ENCODE peak calls at places on chromosomes 7 and 10, in nine cellular contexts. One of them, this sample, is unnamed.
A peak's percentile ranks its signal among the peaks of the same experiment; 100 is the strongest.

GRCh38 chr7:78225534-78225933 is 427.0 kb downstream of the PHTF2 start:
- DNase-seq in CD8-positive, alpha-beta T cell: no peak
- DNase-seq in body of pancreas: no peak
- DNase-seq in left ventricle myocardium inferior: no peak
- DNase-seq in mammary epithelial cell: no peak
- DNase-seq in sigmoid colon: no peak
- DNase-seq in heart left ventricle: no peak
- DNase-seq in uterus: no peak
- DNase-seq in heart right ventricle: no peak
- DNase-seq in this sample: no peak

GRCh38 chr7:87317691-87318245 is 27.7 kb upstream of the CROT start:
- DNase-seq in heart right ventricle: no peak
- DNase-seq in mammary epithelial cell: peak; percentile 79
- DNase-seq in uterus: no peak
- DNase-seq in heart left ventricle: no peak
- DNase-seq in left ventricle myocardium inferior: no peak
- DNase-seq in CD8-positive, alpha-beta T cell: no peak
- DNase-seq in body of pancreas: no peak
- DNase-seq in sigmoid colon: no peak
- DNase-seq in this sample: no peak

GRCh38 chr10:122494173-122494820 is 32.9 kb downstream of the HTRA1 start:
- DNase-seq in heart right ventricle: no peak
- DNase-seq in left ventricle myocardium inferior: no peak
- DNase-seq in sigmoid colon: no peak
- DNase-seq in mammary epithelial cell: peak; percentile 67
- DNase-seq in CD8-positive, alpha-beta T cell: no peak
- DNase-seq in heart left ventricle: no peak
- DNase-seq in body of pancreas: no peak
- DNase-seq in uterus: no peak
- DNase-seq in this sample: no peak

GRCh38 chr10:6068422-6068821 is 6.3 kb upstream of the IL2RA start:
- DNase-seq in CD8-positive, alpha-beta T cell: peak; percentile 30
- DNase-seq in sigmoid colon: peak; percentile 63
- DNase-seq in heart left ventricle: no peak
- DNase-seq in left ventricle myocardium inferior: peak; percentile 33
- DNase-seq in heart right ventricle: no peak
- DNase-seq in mammary epithelial cell: no peak
- DNase-seq in uterus: no peak
- DNase-seq in body of pancreas: no peak
- DNase-seq in this sample: no peak

GRCh38 chr10:129868470-129869035 is 95.5 kb downstream of the EBF3 start:
- DNase-seq in sigmoid colon: peak; percentile 44
- DNase-seq in heart left ventricle: no peak
- DNase-seq in left ventricle myocardium inferior: no peak
- DNase-seq in CD8-positive, alpha-beta T cell: no peak
- DNase-seq in mammary epithelial cell: no peak
- DNase-seq in heart right ventricle: no peak
- DNase-seq in body of pancreas: no peak
- DNase-seq in uterus: no peak
- DNase-seq in this sample: no peak

GRCh38 chr10:125209591-125210373 is 49.4 kb upstream of the CTBP2 start:
- DNase-seq in heart right ventricle: no peak
- DNase-seq in heart left ventricle: no peak
- DNase-seq in uterus: no peak
- DNase-seq in sigmoid colon: no peak
- DNase-seq in mammary epithelial cell: no peak
- DNase-seq in body of pancreas: no peak
- DNase-seq in left ventricle myocardium inferior: no peak
- DNase-seq in CD8-positive, alpha-beta T cell: no peak
- DNase-seq in this sample: no peak

GRCh38 chr7:65247491-65247890 is 126.2 kb upstream of the ZNF92 start:
- DNase-seq in CD8-positive, alpha-beta T cell: no peak
- DNase-seq in mammary epithelial cell: no peak
- DNase-seq in left ventricle myocardium inferior: no peak
- DNase-seq in heart left ventricle: no peak
- DNase-seq in heart right ventricle: no peak
- DNase-seq in sigmoid colon: no peak
- DNase-seq in body of pancreas: no peak
- DNase-seq in uterus: no peak
- DNase-seq in this sample: no peak

GRCh38 chr10:109902992-109903947 is 20.0 kb downstream of the XPNPEP1 start:
- DNase-seq in heart right ventricle: no peak
- DNase-seq in heart left ventricle: no peak
- DNase-seq in left ventricle myocardium inferior: no peak
- DNase-seq in sigmoid colon: no peak
- DNase-seq in CD8-positive, alpha-beta T cell: no peak
- DNase-seq in mammary epithelial cell: no peak
- DNase-seq in body of pancreas: peak; percentile 55
- DNase-seq in uterus: no peak
- DNase-seq in this sample: no peak

GRCh38 chr10:111598433-111599059 is 521.7 kb downstream of the ADRA2A start:
- DNase-seq in left ventricle myocardium inferior: no peak
- DNase-seq in sigmoid colon: peak; percentile 69
- DNase-seq in body of pancreas: peak; percentile 63
- DNase-seq in heart right ventricle: no peak
- DNase-seq in CD8-positive, alpha-beta T cell: peak; percentile 17
- DNase-seq in mammary epithelial cell: peak; percentile 38
- DNase-seq in uterus: peak; percentile 57
- DNase-seq in heart left ventricle: peak; percentile 26
- DNase-seq in this sample: peak; percentile 52

DNA sequence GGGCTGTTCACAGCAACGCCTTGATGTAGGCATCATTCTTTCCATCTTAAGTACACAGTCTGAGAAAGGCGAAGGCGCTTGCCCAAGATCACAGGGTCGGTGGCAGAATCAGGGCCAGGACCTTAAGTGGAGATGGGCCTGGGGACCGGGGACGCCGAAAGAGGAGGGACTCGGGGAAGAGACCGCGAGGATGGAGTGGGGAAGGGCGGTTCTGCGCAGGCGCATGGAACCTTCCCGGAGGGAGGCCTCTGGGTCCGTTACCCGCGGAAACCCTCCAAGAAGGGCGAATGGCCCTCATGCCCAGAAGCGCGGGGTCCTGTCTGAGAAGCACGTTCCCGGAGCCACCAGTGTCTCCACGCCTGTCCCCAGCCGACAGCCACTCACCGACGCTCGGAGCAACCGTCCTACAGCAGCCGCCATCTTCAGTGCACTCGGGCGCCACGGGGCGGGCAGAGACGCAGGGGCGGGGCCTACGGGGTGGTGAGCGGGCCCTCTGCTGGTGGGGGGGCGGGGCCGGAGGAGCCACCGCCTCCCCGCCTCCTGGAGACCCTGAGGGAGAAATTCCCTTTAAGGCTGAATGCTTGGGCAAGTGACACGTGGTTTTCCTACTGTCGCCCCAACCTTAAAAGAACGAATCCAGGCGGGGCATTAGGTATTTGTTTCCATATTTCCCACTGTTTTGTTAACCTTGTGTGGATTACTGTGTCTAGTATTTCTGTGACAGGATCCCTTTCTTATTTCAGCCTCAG is at the start of gene PRDX3:
- DNase-seq in CD8-positive, alpha-beta T cell: peak; percentile 93
- DNase-seq in uterus: peak; percentile 92
- DNase-seq in heart left ventricle: peak; percentile 94
- DNase-seq in body of pancreas: peak; percentile 92
- DNase-seq in sigmoid colon: peak; percentile 96
- DNase-seq in left ventricle myocardium inferior: peak; percentile 96
- DNase-seq in mammary epithelial cell: peak; percentile 84
- DNase-seq in heart right ventricle: peak; percentile 95
- DNase-seq in this sample: peak; percentile 92
- TF ChIP-seq CTCF in CD8-positive, alpha-beta T cell: no peak
- TF ChIP-seq CTCF in uterus: peak; percentile 12
- TF ChIP-seq CTCF in heart left ventricle: peak; percentile 52
- TF ChIP-seq CTCF in body of pancreas: no peak
- TF ChIP-seq CTCF in sigmoid colon: no peak
- TF ChIP-seq CTCF in left ventricle myocardium inferior: peak; percentile 40
- TF ChIP-seq CTCF in mammary epithelial cell: no peak
- TF ChIP-seq CTCF in heart right ventricle: no peak
- TF ChIP-seq CTCF in this sample: no peak

DNA sequence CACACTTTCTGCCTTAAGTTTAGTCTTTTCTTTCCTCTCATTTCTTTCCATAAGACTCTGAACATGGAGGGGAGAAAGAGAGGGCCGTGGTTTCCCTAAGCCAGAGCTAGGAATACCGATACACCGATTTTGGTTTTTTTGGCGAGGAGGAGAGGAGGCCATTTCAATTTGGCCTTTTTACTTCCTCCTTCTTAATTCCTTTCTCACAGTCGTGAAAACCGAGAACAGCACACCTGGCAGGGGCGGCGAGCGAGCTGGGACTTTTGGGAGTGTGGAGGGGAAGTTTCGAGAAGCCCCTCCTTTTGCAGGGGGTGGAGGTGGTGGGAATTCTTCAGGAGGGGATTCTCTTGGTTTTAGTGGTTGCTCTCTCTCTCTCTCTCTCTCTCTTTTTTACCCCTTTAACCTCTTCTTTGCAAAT is 6.2 kb downstream of the GATA3 start:
- DNase-seq in heart right ventricle: no peak
- DNase-seq in heart left ventricle: no peak
- DNase-seq in sigmoid colon: no peak
- DNase-seq in uterus: no peak
- DNase-seq in body of pancreas: no peak
- DNase-seq in mammary epithelial cell: peak; percentile 31
- DNase-seq in CD8-positive, alpha-beta T cell: no peak
- DNase-seq in left ventricle myocardium inferior: no peak
- DNase-seq in this sample: no peak
- H3K4me1 ChIP-seq in heart right ventricle: peaks cover 18% of the 10 kb centered on the region
- H3K4me1 ChIP-seq in heart left ventricle: no peaks in the 10 kb centered on the region
- H3K4me1 ChIP-seq in sigmoid colon: no peaks in the 10 kb centered on the region
- H3K4me1 ChIP-seq in uterus: no peaks in the 10 kb centered on the region
- H3K4me1 ChIP-seq in body of pancreas: peaks cover 2% of the 10 kb centered on the region
- H3K4me1 ChIP-seq in mammary epithelial cell: peaks cover 68% of the 10 kb centered on the region
- H3K4me1 ChIP-seq in CD8-positive, alpha-beta T cell: peaks cover 64% of the 10 kb centered on the region
- H3K4me1 ChIP-seq in left ventricle myocardium inferior: peaks cover 36% of the 10 kb centered on the region
- H3K4me1 ChIP-seq in this sample: peaks cover 5% of the 10 kb centered on the region

GRCh38 chr10:15347205-15347604 is 23.9 kb downstream of the FAM171A1 start:
- DNase-seq in uterus: no peak
- DNase-seq in left ventricle myocardium inferior: no peak
- DNase-seq in heart left ventricle: no peak
- DNase-seq in sigmoid colon: no peak
- DNase-seq in mammary epithelial cell: no peak
- DNase-seq in body of pancreas: no peak
- DNase-seq in CD8-positive, alpha-beta T cell: no peak
- DNase-seq in heart right ventricle: no peak
- DNase-seq in this sample: no peak

GRCh38 chr10:15344256-15344875 is 26.7 kb downstream of the FAM171A1 start:
- DNase-seq in CD8-positive, alpha-beta T cell: no peak
- DNase-seq in uterus: no peak
- DNase-seq in sigmoid colon: no peak
- DNase-seq in heart left ventricle: no peak
- DNase-seq in mammary epithelial cell: no peak
- DNase-seq in body of pancreas: no peak
- DNase-seq in heart right ventricle: no peak
- DNase-seq in left ventricle myocardium inferior: no peak
- DNase-seq in this sample: no peak

GRCh38 chr10:15344876-15345285 is 26.2 kb downstream of the FAM171A1 start:
- DNase-seq in left ventricle myocardium inferior: no peak
- DNase-seq in heart left ventricle: no peak
- DNase-seq in heart right ventricle: no peak
- DNase-seq in CD8-positive, alpha-beta T cell: no peak
- DNase-seq in sigmoid colon: no peak
- DNase-seq in body of pancreas: no peak
- DNase-seq in uterus: no peak
- DNase-seq in mammary epithelial cell: peak; percentile 87
- DNase-seq in this sample: no peak

GRCh38 chr10:15346440-15347141 is 24.5 kb downstream of the FAM171A1 start:
- DNase-seq in body of pancreas: no peak
- DNase-seq in mammary epithelial cell: no peak
- DNase-seq in heart left ventricle: peak; percentile 30
- DNase-seq in heart right ventricle: no peak
- DNase-seq in left ventricle myocardium inferior: peak; percentile 43
- DNase-seq in CD8-positive, alpha-beta T cell: no peak
- DNase-seq in uterus: no peak
- DNase-seq in sigmoid colon: peak; percentile 72
- DNase-seq in this sample: no peak

DNA sequence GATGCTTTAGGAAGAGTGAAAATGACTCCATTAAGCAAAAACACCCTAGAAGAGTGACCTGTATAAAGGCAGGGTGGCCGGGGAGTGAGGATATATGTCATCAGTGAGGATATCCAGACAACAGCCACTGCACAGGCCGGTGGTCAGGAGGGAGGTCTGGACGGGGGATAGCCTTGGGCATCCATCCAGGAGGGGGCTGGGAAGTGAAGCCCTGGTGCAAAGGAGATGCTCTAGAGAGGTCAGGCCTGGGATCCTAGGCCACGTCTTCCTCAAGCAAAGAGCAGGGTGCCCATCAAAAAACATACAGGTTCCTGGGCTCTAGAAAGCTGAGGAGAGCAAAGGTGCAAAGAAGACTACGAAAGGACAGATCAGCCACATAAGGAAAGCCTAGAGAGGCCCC is 25.6 kb downstream of the FAM171A1 start:
- DNase-seq in CD8-positive, alpha-beta T cell: no peak
- DNase-seq in heart left ventricle: no peak
- DNase-seq in left ventricle myocardium inferior: no peak
- DNase-seq in heart right ventricle: no peak
- DNase-seq in mammary epithelial cell: no peak
- DNase-seq in sigmoid colon: no peak
- DNase-seq in uterus: no peak
- DNase-seq in body of pancreas: no peak
- DNase-seq in this sample: no peak
- H3K27ac ChIP-seq in CD8-positive, alpha-beta T cell: no peak overlapping the region
- H3K27ac ChIP-seq in heart left ventricle: peak overlapping the region; percentile 35
- H3K27ac ChIP-seq in left ventricle myocardium inferior: peak overlapping the region; percentile 73
- H3K27ac ChIP-seq in heart right ventricle: no peak overlapping the region
- H3K27ac ChIP-seq in mammary epithelial cell: peak overlapping the region; percentile 60
- H3K27ac ChIP-seq in sigmoid colon: no peak overlapping the region
- H3K27ac ChIP-seq in uterus: no peak overlapping the region
- H3K27ac ChIP-seq in body of pancreas: peak overlapping the region; percentile 77
- H3K27ac ChIP-seq in this sample: no peak overlapping the region

GRCh38 chr7:70807650-70808049 is 324.3 kb upstream of the GALNT17 start:
- DNase-seq in heart left ventricle: no peak
- DNase-seq in body of pancreas: no peak
- DNase-seq in sigmoid colon: no peak
- DNase-seq in left ventricle myocardium inferior: no peak
- DNase-seq in CD8-positive, alpha-beta T cell: no peak
- DNase-seq in mammary epithelial cell: no peak
- DNase-seq in heart right ventricle: no peak
- DNase-seq in uterus: no peak
- DNase-seq in this sample: no peak

GRCh38 chr7:70808876-70809275 is 323.1 kb upstream of the GALNT17 start:
- DNase-seq in uterus: no peak
- DNase-seq in mammary epithelial cell: no peak
- DNase-seq in heart left ventricle: no peak
- DNase-seq in CD8-positive, alpha-beta T cell: no peak
- DNase-seq in left ventricle myocardium inferior: no peak
- DNase-seq in sigmoid colon: no peak
- DNase-seq in heart right ventricle: no peak
- DNase-seq in body of pancreas: no peak
- DNase-seq in this sample: no peak

GRCh38 chr7:70810558-70811139 is 321.3 kb upstream of the GALNT17 start:
- DNase-seq in heart left ventricle: no peak
- DNase-seq in heart right ventricle: no peak
- DNase-seq in body of pancreas: no peak
- DNase-seq in left ventricle myocardium inferior: no peak
- DNase-seq in CD8-positive, alpha-beta T cell: no peak
- DNase-seq in uterus: no peak
- DNase-seq in mammary epithelial cell: no peak
- DNase-seq in sigmoid colon: no peak
- DNase-seq in this sample: no peak

DNA sequence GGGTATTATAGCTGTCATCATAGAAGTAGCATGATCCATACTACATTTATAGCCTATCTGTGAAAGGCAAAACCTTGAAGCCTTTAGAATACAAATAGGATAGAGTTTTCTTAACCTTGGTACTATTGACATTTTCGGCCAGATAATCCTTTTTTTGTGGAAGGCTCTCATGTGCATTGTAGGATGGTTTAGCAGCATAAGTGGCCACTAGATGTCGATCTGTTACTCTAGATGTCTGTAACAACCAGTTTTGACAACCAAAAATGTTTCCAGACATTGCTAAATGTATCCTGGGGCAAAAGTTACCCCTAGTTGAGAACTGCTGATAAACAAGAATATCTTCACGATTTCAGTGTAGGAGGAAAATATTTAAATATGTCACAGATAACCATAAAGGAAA is 319.4 kb upstream of the GALNT17 start:
- DNase-seq in CD8-positive, alpha-beta T cell: no peak
- DNase-seq in heart left ventricle: no peak
- DNase-seq in left ventricle myocardium inferior: no peak
- DNase-seq in sigmoid colon: no peak
- DNase-seq in body of pancreas: no peak
- DNase-seq in heart right ventricle: no peak
- DNase-seq in uterus: no peak
- DNase-seq in mammary epithelial cell: no peak
- DNase-seq in this sample: no peak
- TF ChIP-seq CTCF in CD8-positive, alpha-beta T cell: no peak
- TF ChIP-seq CTCF in heart left ventricle: no peak
- TF ChIP-seq CTCF in left ventricle myocardium inferior: no peak
- TF ChIP-seq CTCF in sigmoid colon: no peak
- TF ChIP-seq CTCF in body of pancreas: no peak
- TF ChIP-seq CTCF in heart right ventricle: no peak
- TF ChIP-seq CTCF in uterus: no peak
- TF ChIP-seq CTCF in mammary epithelial cell: no peak
- TF ChIP-seq CTCF in this sample: no peak